ENCODE peak calls at places on chromosomes 4 and X, in seven cellular contexts. One of them, this sample, is unnamed.

GRCh38 chrX:78375894-78376293 is 48.5 kb upstream of the CYSLTR1 start:
- DNase-seq in HCT116: no peak
- DNase-seq in fibroblast of pulmonary artery: no peak
- DNase-seq in GDM1: no peak
- DNase-seq in H1: no peak
- DNase-seq in HEK293T: no peak
- DNase-seq in mesenchymal stem cell: no peak
- DNase-seq in this sample: no peak

GRCh38 chr4:174627473-174627872 is 105.2 kb upstream of the HPGD start:
- DNase-seq in HCT116: no peak
- DNase-seq in fibroblast of pulmonary artery: no peak
- DNase-seq in GDM1: no peak
- DNase-seq in H1: no peak
- DNase-seq in HEK293T: no peak
- DNase-seq in mesenchymal stem cell: no peak
- DNase-seq in this sample: no peak

GRCh38 chr4:61762722-61763627 is 562.8 kb downstream of the ADGRL3 start:
- DNase-seq in HCT116: no peak
- DNase-seq in fibroblast of pulmonary artery: no peak
- DNase-seq in GDM1: no peak
- DNase-seq in H1: no peak
- DNase-seq in HEK293T: no peak
- DNase-seq in mesenchymal stem cell: no peak
- DNase-seq in this sample: no peak

GRCh38 chrX:112789931-112790330 is 50.7 kb downstream of the AMOT start:
- DNase-seq in HCT116: no peak
- DNase-seq in fibroblast of pulmonary artery: no peak
- DNase-seq in GDM1: no peak
- DNase-seq in H1: no peak
- DNase-seq in HEK293T: no peak
- DNase-seq in mesenchymal stem cell: no peak
- DNase-seq in this sample: no peak

GRCh38 chrX:1545776-1546408 is 8.9 kb upstream of the P2RY8 start:
- DNase-seq in HCT116: no peak
- DNase-seq in fibroblast of pulmonary artery: no peak
- DNase-seq in GDM1: no peak
- DNase-seq in H1: no peak
- DNase-seq in HEK293T: no peak
- DNase-seq in mesenchymal stem cell: no peak
- DNase-seq in this sample: no peak

GRCh38 chr4:184408021-184408710 is 66.2 kb downstream of the IRF2 start:
- DNase-seq in HCT116: no peak
- DNase-seq in fibroblast of pulmonary artery: peak
- DNase-seq in GDM1: no peak
- DNase-seq in H1: no peak
- DNase-seq in HEK293T: no peak
- DNase-seq in mesenchymal stem cell: peak
- DNase-seq in this sample: no peak

GRCh38 chr4:87978656-87979055 is 3.1 kb downstream of the SPP1 start:
- DNase-seq in HCT116: no peak
- DNase-seq in fibroblast of pulmonary artery: no peak
- DNase-seq in GDM1: no peak
- DNase-seq in H1: no peak
- DNase-seq in HEK293T: no peak
- DNase-seq in mesenchymal stem cell: peak
- DNase-seq in this sample: no peak

GRCh38 chr4:165700855-165701254 is 172.2 kb upstream of the TLL1 start:
- DNase-seq in HCT116: peak
- DNase-seq in fibroblast of pulmonary artery: peak
- DNase-seq in GDM1: no peak
- DNase-seq in H1: no peak
- DNase-seq in HEK293T: peak
- DNase-seq in mesenchymal stem cell: no peak
- DNase-seq in this sample: no peak

GRCh38 chr4:128502818-128503527 is 215.4 kb upstream of the PGRMC2 start:
- DNase-seq in HCT116: no peak
- DNase-seq in fibroblast of pulmonary artery: no peak
- DNase-seq in GDM1: no peak
- DNase-seq in H1: no peak
- DNase-seq in HEK293T: no peak
- DNase-seq in mesenchymal stem cell: no peak
- DNase-seq in this sample: no peak

GRCh38 chr4:84499065-84499982 is at the start of gene NKX6-1:
- DNase-seq in HCT116: peak
- DNase-seq in fibroblast of pulmonary artery: peak
- DNase-seq in GDM1: no peak
- DNase-seq in H1: peak
- DNase-seq in HEK293T: peak
- DNase-seq in mesenchymal stem cell: peak
- DNase-seq in this sample: peak

GRCh38 chr4:8911311-8912088 is 39.9 kb upstream of the HMX1 start:
- DNase-seq in HCT116: no peak
- DNase-seq in fibroblast of pulmonary artery: no peak
- DNase-seq in GDM1: no peak
- DNase-seq in H1: no peak
- DNase-seq in HEK293T: no peak
- DNase-seq in mesenchymal stem cell: no peak
- DNase-seq in this sample: no peak

GRCh38 chr4:96035727-96036126 is 195.8 kb downstream of the PDHA2 start:
- DNase-seq in HCT116: peak
- DNase-seq in fibroblast of pulmonary artery: peak
- DNase-seq in GDM1: no peak
- DNase-seq in H1: no peak
- DNase-seq in HEK293T: peak
- DNase-seq in mesenchymal stem cell: peak
- DNase-seq in this sample: no peak

GRCh38 chr4:73679836-73680235 is 59.6 kb upstream of the RASSF6 start:
- DNase-seq in HCT116: no peak
- DNase-seq in fibroblast of pulmonary artery: peak
- DNase-seq in GDM1: no peak
- DNase-seq in H1: no peak
- DNase-seq in HEK293T: no peak
- DNase-seq in mesenchymal stem cell: no peak
- DNase-seq in this sample: no peak

This sample was measured in GM20000.